ENCODE peak calls at places on chromosomes 6 and 20, in ten cellular contexts. V is NCI-H345, K is brain microvascular endothelial cell, Y is lower leg skin, M is H9, L is Karpas-422, R is NCI-H774, O is foreskin keratinocyte, Q is HT1080, B is mucosa of descending colon. H is an unnamed sample.

GRCh38 chr6:3451498-3451897 is 5.4 kb downstream of the SLC22A23 start:
- DNase-seq in R (no peak), B (no peak), K (no peak), L (peak), Q (no peak), M (no peak), V (no peak), Y (no peak), O (no peak), H (no peak)

GRCh38 chr6:167791780-167792478 is 34.8 kb upstream of the AFDN start:
- DNase-seq in L (peak), M (no peak), Y (peak), Q (no peak), R (no peak), V (no peak), K (no peak), O (no peak), B (no peak), H (no peak)

GRCh38 chr20:45408646-45409213 is 641 bp downstream of the DBNDD2 start:
- DNase-seq in R (no peak), Y (no peak), Q (no peak), V (no peak), O (no peak), B (no peak), L (no peak), K (no peak), M (no peak), H (no peak)

GRCh38 chr20:63106108-63106764 is 99.5 kb upstream of the BHLHE23 start:
- DNase-seq in V (peak), M (no peak), O (no peak), Y (no peak), B (peak), R (no peak), Q (no peak), L (no peak), K (no peak), H (peak)

GRCh38 chr6:28980137-28980796 is 24.8 kb downstream of the ZNF311 start:
- DNase-seq in M (no peak), K (no peak), V (no peak), L (no peak), B (no peak), O (no peak), R (no peak), Q (no peak), Y (no peak), H (no peak)

GRCh38 chr6:38773338-38773737 is 58.2 kb downstream of the DNAH8 start:
- DNase-seq in V (no peak), M (peak), B (no peak), Y (no peak), R (no peak), L (peak), K (no peak), Q (peak), O (no peak), H (no peak)

GRCh38 chr6:20213271-20213798 is 1.1 kb upstream of the MBOAT1 start:
- DNase-seq in B (no peak), Q (no peak), O (no peak), L (no peak), M (no peak), R (no peak), K (no peak), V (peak), Y (no peak), H (no peak)

GRCh38 chr20:58891686-58892125 is 39.2 kb downstream of the GNAS start:
- DNase-seq in O (no peak), Y (no peak), K (no peak), V (peak), B (no peak), R (peak), Q (peak), L (no peak), M (peak), H (peak)

GRCh38 chr6:144661101-144661806 is 376.1 kb downstream of the UTRN start:
- DNase-seq in R (no peak), M (no peak), L (no peak), V (no peak), B (peak), Y (no peak), K (no peak), Q (no peak), O (peak), H (peak)

GRCh38 chr20:10560681-10561080 is 113.1 kb downstream of the JAG1 start:
- DNase-seq in O (no peak), R (no peak), B (no peak), L (no peak), M (no peak), K (no peak), V (no peak), Q (no peak), Y (no peak), H (peak)

GRCh38 chr6:85464260-85464644 is 14.4 kb downstream of the NT5E start:
- DNase-seq in O (peak), Y (no peak), K (peak), L (no peak), M (no peak), B (no peak), Q (peak), V (no peak), R (no peak), H (peak)

GRCh38 chr6:6931047-6932025 is 176.4 kb upstream of the RREB1 start:
- DNase-seq in V (no peak), L (no peak), B (no peak), K (no peak), Y (no peak), R (peak), M (no peak), Q (no peak), O (no peak), H (no peak)

GRCh38 chr6:1497593-1498105 is 108.3 kb downstream of the FOXF2 start:
- DNase-seq in R (no peak), Q (no peak), M (no peak), Y (no peak), K (no peak), L (no peak), B (no peak), O (no peak), V (peak), H (no peak)

GRCh38 chr6:146613947-146614346 is 15.2 kb downstream of the ADGB start:
- DNase-seq in Y (no peak), B (no peak), V (no peak), M (no peak), L (no peak), R (no peak), O (no peak), Q (no peak), K (no peak), H (no peak)

GRCh38 chr6:135212935-135213334 is 31.8 kb downstream of the MYB start:
- DNase-seq in R (no peak), V (no peak), B (no peak), Y (no peak), M (no peak), K (peak), O (peak), Q (peak), L (no peak), H (peak)

GRCh38 chr6:149856256-149856994 is 7.7 kb downstream of the LRP11 start:
- DNase-seq in V (no peak), B (no peak), K (no peak), L (no peak), Y (no peak), O (no peak), R (no peak), Q (peak), M (no peak), H (peak)

GRCh38 chr20:61697666-61698597 is 367.7 kb downstream of the TAF4 start:
- DNase-seq in O (no peak), K (no peak), R (no peak), M (no peak), Y (no peak), B (peak), V (no peak), L (no peak), Q (no peak), H (no peak)

GRCh38 chr20:21707267-21707666 is 1.8 kb downstream of the PAX1 start:
- DNase-seq in L (no peak), K (no peak), M (no peak), Q (no peak), R (no peak), Y (no peak), O (no peak), B (no peak), V (no peak), H (no peak)

GRCh38 chr6:131660195-131660594 is 23.1 kb downstream of the ENPP3 start:
- DNase-seq in K (peak), Q (peak), M (no peak), V (no peak), L (no peak), Y (no peak), R (no peak), O (peak), B (no peak), H (peak)

GRCh38 chr6:167211870-167212715 is 54.3 kb upstream of the GPR31 start:
- DNase-seq in M (no peak), B (no peak), K (no peak), Y (no peak), V (no peak), Q (no peak), L (no peak), R (no peak), O (no peak), H (no peak)

GRCh38 chr6:53035549-53036213 is 29.5 kb upstream of the FBXO9 start:
- DNase-seq in R (no peak), L (no peak), Y (no peak), K (no peak), V (no peak), O (no peak), Q (no peak), M (no peak), B (no peak), H (no peak)

GRCh38 chr20:43726811-43727338 is at the start of gene GTSF1L:
- DNase-seq in B (no peak), L (no peak), Y (no peak), M (no peak), Q (peak), V (no peak), K (peak), R (no peak), O (no peak), H (peak)

GRCh38 chr6:121748850-121749249 is 313.4 kb downstream of the GJA1 start:
- DNase-seq in V (no peak), Y (no peak), M (no peak), R (no peak), K (no peak), Q (no peak), L (no peak), B (no peak), O (no peak), H (no peak)

GRCh38 chr6:71906813-71907212 is 20.5 kb downstream of the RIMS1 start:
- DNase-seq in K (no peak), B (no peak), Y (no peak), Q (no peak), L (no peak), M (no peak), V (no peak), O (no peak), R (no peak), H (no peak)

GRCh38 chr6:169252805-169253189 is 849 bp downstream of the THBS2 start:
- DNase-seq in L (no peak), O (no peak), V (peak), R (peak), Y (no peak), K (no peak), M (peak), Q (no peak), B (no peak), H (peak)

GRCh38 chr6:7051780-7052440 is 55.9 kb upstream of the RREB1 start:
- DNase-seq in B (peak), O (no peak), L (no peak), K (peak), V (no peak), Y (no peak), R (peak), Q (no peak), M (peak), H (peak)

GRCh38 chr6:119299694-119300093 is 49.9 kb downstream of the MAN1A1 start:
- DNase-seq in L (no peak), R (no peak), B (no peak), O (no peak), Y (no peak), K (no peak), M (no peak), V (no peak), Q (no peak), H (no peak)

GRCh38 chr20:33793011-33793931 is 17.9 kb upstream of the CHMP4B start:
- DNase-seq in K (no peak), L (no peak), O (no peak), Q (peak), V (no peak), R (no peak), B (no peak), M (no peak), Y (no peak), H (peak)

H was measured in M059J.